ENCODE peak calls at places on chromosomes 5 and 9, in five cellular contexts. D is thoracic aorta, Z is GM06990, Q is upper lobe of right lung, X is fibroblast of villous mesenchyme. S is an unnamed sample.
A peak's percentile ranks its signal among the peaks of the same experiment; 100 is the strongest.

GRCh38 chr9:87148391-87149237 is 201.3 kb upstream of the GAS1 start:
- DNase-seq in D (peak; percentile 74), Z (no peak), Q (peak; percentile 84), X (peak; percentile 69), S (no peak)

GRCh38 chr9:561430-561829 is 280.1 kb upstream of the DMRT1 start:
- DNase-seq in D (no peak), Z (no peak), Q (no peak), X (no peak), S (no peak)

GRCh38 chr5:143002459-143003327 is 232.5 kb downstream of the ARHGAP26 start:
- DNase-seq in D (no peak), Z (peak; percentile 63), Q (no peak), X (peak; percentile 93), S (peak; percentile 94)

GRCh38 chr5:91468643-91469422 is 85.7 kb upstream of the ARRDC3 start:
- DNase-seq in D (no peak), Z (no peak), Q (no peak), X (peak; percentile 18), S (no peak)

GRCh38 chr5:132388244-132389050 is 18.9 kb downstream of the SLC22A5 start:
- DNase-seq in D (no peak), Z (no peak), Q (no peak), X (peak; percentile 90), S (no peak)

GRCh38 chr5:124935060-124935459 is 188.6 kb upstream of the ZNF608 start:
- DNase-seq in D (no peak), Z (peak; percentile 65), Q (no peak), X (no peak), S (peak; percentile 90)

GRCh38 chr5:176803027-176803942 is 7.1 kb upstream of the UNC5A start:
- DNase-seq in D (no peak), Z (no peak), Q (no peak), X (no peak), S (no peak)

GRCh38 chr9:71726723-71727122 is 41.6 kb downstream of the CEMIP2 start:
- DNase-seq in D (no peak), Z (no peak), Q (no peak), X (no peak), S (no peak)

GRCh38 chr9:129894106-129894823 is 59.0 kb downstream of the USP20 start:
- DNase-seq in D (no peak), Z (no peak), Q (no peak), X (no peak), S (no peak)

GRCh38 chr9:121778252-121779225 is 127.1 kb downstream of the DAB2IP start:
- DNase-seq in D (no peak), Z (no peak), Q (no peak), X (peak; percentile 44), S (no peak)

GRCh38 chr9:72579880-72580570 is 58.6 kb downstream of the TMC1 start:
- DNase-seq in D (no peak), Z (no peak), Q (no peak), X (peak; percentile 80), S (no peak)

GRCh38 chr9:94168203-94169000 is 84.1 kb downstream of the PTPDC1 start:
- DNase-seq in D (no peak), Z (no peak), Q (no peak), X (no peak), S (no peak)

GRCh38 chr9:8514760-8515159 is 715.2 kb upstream of the DMAC1 start:
- DNase-seq in D (no peak), Z (no peak), Q (no peak), X (no peak), S (no peak)

GRCh38 chr5:30525353-30525752 is 668.1 kb upstream of the CDH6 start:
- DNase-seq in D (no peak), Z (no peak), Q (no peak), X (no peak), S (no peak)

GRCh38 chr9:130172161-130172857 is at the start of gene NCS1:
- DNase-seq in D (no peak), Z (no peak), Q (peak; percentile 85), X (peak; percentile 69), S (no peak)

GRCh38 chr9:137679249-137679648 is 60.4 kb downstream of the EHMT1 start:
- DNase-seq in D (no peak), Z (no peak), Q (no peak), X (no peak), S (no peak)

GRCh38 chr5:59126665-59127354 is 543.9 kb downstream of the RAB3C start:
- DNase-seq in D (no peak), Z (no peak), Q (no peak), X (peak; percentile 62), S (no peak)

GRCh38 chr9:135849186-135849585 is 58.2 kb downstream of the CAMSAP1 start:
- DNase-seq in D (no peak), Z (no peak), Q (no peak), X (no peak), S (no peak)

GRCh38 chr9:88183798-88184495 is 45.7 kb upstream of the SPATA31C2 start:
- DNase-seq in D (no peak), Z (no peak), Q (no peak), X (no peak), S (no peak)

GRCh38 chr5:168747987-168748777 is 169.0 kb upstream of the PANK3 start:
- DNase-seq in D (no peak), Z (peak; percentile 28), Q (no peak), X (peak; percentile 6), S (peak; percentile 13)

GRCh38 chr5:85049020-85049419 is 664.3 kb upstream of the EDIL3 start:
- DNase-seq in D (no peak), Z (no peak), Q (no peak), X (peak; percentile 6), S (no peak)

GRCh38 chr5:172335721-172336120 is 52.2 kb upstream of the UBTD2 start:
- DNase-seq in D (no peak), Z (no peak), Q (no peak), X (no peak), S (no peak)

GRCh38 chr5:172334641-172335040 is 51.1 kb upstream of the UBTD2 start:
- DNase-seq in D (no peak), Z (no peak), Q (no peak), X (no peak), S (no peak)

GRCh38 chr5:172336666-172337310 is 53.2 kb upstream of the UBTD2 start:
- DNase-seq in D (no peak), Z (no peak), Q (no peak), X (no peak), S (no peak)

GRCh38 chr5:172336264-172336663 is 52.7 kb upstream of the UBTD2 start:
- DNase-seq in D (no peak), Z (no peak), Q (no peak), X (no peak), S (no peak)

DNA sequence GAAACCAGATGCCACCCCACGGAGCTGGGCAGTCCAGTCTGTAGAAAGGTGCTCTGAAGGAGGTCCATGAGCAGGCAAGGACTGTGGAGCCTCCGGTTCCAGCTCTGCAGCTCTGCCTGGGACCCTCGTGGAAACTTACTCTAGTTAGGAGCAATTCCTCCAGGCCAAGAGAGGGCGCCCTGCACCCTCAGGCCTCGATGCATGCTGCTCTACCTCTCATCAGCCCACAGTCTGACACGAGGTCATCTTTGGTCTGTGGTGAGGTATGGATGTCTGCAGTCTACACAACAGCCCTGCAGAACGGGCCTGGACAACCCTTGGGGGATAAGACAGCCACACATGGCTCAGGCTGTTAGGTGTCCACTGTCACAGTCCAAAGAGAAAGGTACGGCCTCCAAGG is 50.6 kb upstream of the UBTD2 start:
- DNase-seq in D (no peak), Z (no peak), Q (no peak), X (no peak), S (no peak)
- TF ChIP-seq CTCF in D (no peak), Z (peak; percentile 10), Q (peak; percentile 13), X (peak; percentile 14), S (peak; percentile 28)

GRCh38 chr9:124145903-124146575 is 111.7 kb upstream of the NEK6 start:
- DNase-seq in D (no peak), Z (no peak), Q (no peak), X (peak; percentile 10), S (no peak)
- H3K4me3 ChIP-seq in D (no peak overlapping the region), Z (no peak overlapping the region), Q (no peak overlapping the region), X (no peak overlapping the region), S (no peak overlapping the region)

GRCh38 chr5:113800686-113801085 is 287.2 kb downstream of the YTHDC2 start:
- DNase-seq in D (no peak), Z (no peak), Q (no peak), X (no peak), S (no peak)
- TF ChIP-seq CTCF in D (no peak), Z (no peak), Q (no peak), X (no peak), S (no peak)

GRCh38 chr5:129459485-129460120 is 495 bp upstream of the ADAMTS19 start:
- DNase-seq in D (no peak), Z (peak; percentile 9), Q (no peak), X (peak; percentile 71), S (no peak)

GRCh38 chr5:129460121-129460950 is at the start of gene ADAMTS19:
- DNase-seq in D (no peak), Z (peak; percentile 26), Q (no peak), X (peak; percentile 60), S (no peak)

GRCh38 chr5:129460951-129461815 is 1.1 kb downstream of the ADAMTS19 start:
- DNase-seq in D (no peak), Z (peak; percentile 31), Q (peak; percentile 66), X (peak; percentile 47), S (no peak)

GRCh38 chr5:129465945-129466344 is 5.8 kb downstream of the ADAMTS19 start:
- DNase-seq in D (no peak), Z (no peak), Q (no peak), X (no peak), S (no peak)

GRCh38 chr5:129461816-129462396 is 1.8 kb downstream of the ADAMTS19 start:
- DNase-seq in D (no peak), Z (no peak), Q (no peak), X (no peak), S (no peak)
- H3K4me3 ChIP-seq in D (peak overlapping the region; percentile 69), Z (no peak overlapping the region), Q (no peak overlapping the region), X (peak overlapping the region; percentile 79), S (no peak overlapping the region)

GRCh38 chr5:51411917-51412316 is 28.7 kb downstream of the ISL1 start:
- DNase-seq in D (no peak), Z (no peak), Q (no peak), X (no peak), S (no peak)

GRCh38 chr5:51414516-51414915 is 31.3 kb downstream of the ISL1 start:
- DNase-seq in D (no peak), Z (no peak), Q (no peak), X (no peak), S (no peak)

GRCh38 chr5:51416149-51416548 is 32.9 kb downstream of the ISL1 start:
- DNase-seq in D (no peak), Z (no peak), Q (no peak), X (no peak), S (no peak)
- TF ChIP-seq CTCF in D (no peak), Z (no peak), Q (no peak), X (no peak), S (no peak)

S was measured in GM12864.